ENCODE peak calls at places on chromosome 13, in five cellular contexts. J is AG09319, R is right atrium auricular region, E is AG09309, S is IMR-90. C is an unnamed sample.

GRCh38 chr13:84479656-84480055 is 597.4 kb upstream of the SLITRK1 start:
- DNase-seq in J (no peak), R (no peak), E (no peak), S (peak), C (no peak)

GRCh38 chr13:108915634-108916497 is 286.5 kb downstream of the MYO16 start:
- DNase-seq in J (peak), R (peak), E (peak), S (peak), C (peak)

GRCh38 chr13:101527130-101527529 is 74.7 kb downstream of the ITGBL1 start:
- DNase-seq in J (no peak), R (no peak), E (no peak), S (peak), C (no peak)

GRCh38 chr13:109810761-109811510 is 24.6 kb upstream of the IRS2 start:
- DNase-seq in J (no peak), R (no peak), E (no peak), S (no peak), C (no peak)

GRCh38 chr13:72696590-72696989 is 30.8 kb downstream of the MZT1 start:
- DNase-seq in J (no peak), R (no peak), E (no peak), S (peak), C (no peak)

GRCh38 chr13:31328549-31329229 is 128.9 kb downstream of the B3GLCT start:
- DNase-seq in J (no peak), R (no peak), E (no peak), S (peak), C (no peak)

GRCh38 chr13:104491951-104492350 is 1425.7 kb upstream of the SLC10A2 start:
- DNase-seq in J (no peak), R (no peak), E (no peak), S (no peak), C (no peak)

GRCh38 chr13:99417151-99417820 is 84.0 kb upstream of the TM9SF2 start:
- DNase-seq in J (no peak), R (no peak), E (no peak), S (no peak), C (no peak)

GRCh38 chr13:31207630-31208549 is 8.1 kb downstream of the B3GLCT start:
- DNase-seq in J (peak), R (no peak), E (no peak), S (peak), C (no peak)

GRCh38 chr13:75299206-75299605 is 182.8 kb downstream of the TBC1D4 start:
- DNase-seq in J (no peak), R (no peak), E (no peak), S (no peak), C (peak)

GRCh38 chr13:27830010-27830409 is 37.7 kb downstream of the GSX1 start:
- DNase-seq in J (no peak), R (peak), E (no peak), S (no peak), C (peak)

GRCh38 chr13:43061496-43062280 is 38.3 kb downstream of the DNAJC15 start:
- DNase-seq in J (no peak), R (no peak), E (no peak), S (no peak), C (no peak)
- TF ChIP-seq CTCF in J (no peak), R (no peak), E (no peak), S (no peak), C (no peak)

DNA sequence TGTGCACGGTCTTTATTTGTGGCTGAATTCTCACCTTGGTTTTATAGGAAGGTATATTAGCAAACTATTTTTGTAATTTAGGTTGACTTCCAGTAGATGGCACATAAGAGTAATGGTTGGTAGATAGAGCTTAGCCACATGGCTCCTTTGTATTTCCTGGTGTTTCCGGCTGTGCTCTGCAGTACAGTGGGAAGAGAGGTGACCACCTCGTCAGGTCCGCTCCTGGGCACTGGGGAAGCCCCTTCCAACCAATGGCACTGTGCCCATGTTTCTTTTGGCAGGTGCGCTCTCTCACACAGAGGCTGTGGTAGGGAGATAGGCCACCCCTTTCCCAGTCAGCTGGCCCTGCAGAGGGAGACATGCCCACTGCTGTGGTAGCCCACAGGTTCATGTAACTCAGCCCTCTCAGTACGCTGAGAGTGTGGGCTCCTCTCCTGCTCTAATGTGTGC is 74.3 kb upstream of the ATP12A start:
- DNase-seq in J (no peak), R (no peak), E (peak), S (peak), C (no peak)
- TF ChIP-seq CTCF in J (no peak), R (no peak), E (peak), S (peak), C (no peak)

DNA sequence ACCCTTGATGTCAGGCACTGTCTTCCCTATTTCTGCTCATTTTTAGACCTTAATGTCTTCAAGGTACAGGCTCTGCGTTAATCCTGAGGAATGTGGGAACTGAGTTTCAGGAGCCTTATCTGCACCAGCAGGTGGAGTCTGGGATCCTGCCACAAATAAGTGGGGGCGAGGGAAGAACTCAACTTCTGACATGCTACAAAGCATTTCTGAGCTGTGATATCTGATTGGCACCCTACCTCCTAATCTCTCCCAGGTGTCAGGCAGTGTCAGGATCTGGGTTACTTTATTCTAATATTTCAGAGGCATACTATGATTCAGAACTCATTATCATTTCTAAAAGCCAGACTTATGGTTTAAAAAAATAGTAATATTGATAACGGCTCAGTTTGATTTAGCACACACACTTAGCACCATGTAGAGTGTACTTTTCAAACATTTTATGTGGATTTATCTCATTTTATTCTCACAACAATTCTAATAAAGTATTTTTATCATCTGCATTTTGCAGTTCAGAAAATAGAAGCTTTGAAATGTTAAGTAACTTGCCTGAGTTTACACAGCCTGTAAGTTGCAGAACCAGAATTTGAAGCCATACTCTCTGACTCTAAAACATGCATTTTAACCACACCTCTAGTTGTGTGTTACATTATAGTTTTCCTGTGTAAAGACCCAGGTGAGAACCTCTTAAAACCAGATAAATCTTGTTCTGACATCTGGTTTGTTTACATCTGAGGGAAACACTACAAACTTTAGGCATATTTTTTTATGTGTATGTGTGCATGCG is 358.6 kb downstream of the TDRD3 start:
- DNase-seq in J (no peak), R (no peak), E (no peak), S (no peak), C (no peak)
- TF ChIP-seq CTCF in J (no peak), R (no peak), E (no peak), S (no peak), C (peak)

GRCh38 chr13:110923086-110923485 is 8.2 kb upstream of the ANKRD10 start:
- DNase-seq in J (no peak), R (no peak), E (no peak), S (no peak), C (no peak)
- TF ChIP-seq CTCF in J (no peak), R (no peak), E (no peak), S (no peak), C (no peak)

GRCh38 chr13:43441464-43441863 is 345.3 kb downstream of the ENOX1 start:
- DNase-seq in J (no peak), R (no peak), E (no peak), S (no peak), C (no peak)
- TF ChIP-seq CTCF in J (no peak), R (no peak), E (no peak), S (no peak), C (no peak)

GRCh38 chr13:70613295-70613694 is 505.0 kb upstream of the KLHL1 start:
- DNase-seq in J (no peak), R (no peak), E (no peak), S (no peak), C (no peak)
- TF ChIP-seq CTCF in J (no peak), R (no peak), E (no peak), S (no peak), C (peak)

GRCh38 chr13:81874253-81874652 is 1533.3 kb upstream of the SPRY2 start:
- DNase-seq in J (no peak), R (no peak), E (no peak), S (no peak), C (peak)

GRCh38 chr13:81874681-81875661 is 1534.0 kb upstream of the SPRY2 start:
- DNase-seq in J (no peak), R (no peak), E (no peak), S (no peak), C (no peak)

DNA sequence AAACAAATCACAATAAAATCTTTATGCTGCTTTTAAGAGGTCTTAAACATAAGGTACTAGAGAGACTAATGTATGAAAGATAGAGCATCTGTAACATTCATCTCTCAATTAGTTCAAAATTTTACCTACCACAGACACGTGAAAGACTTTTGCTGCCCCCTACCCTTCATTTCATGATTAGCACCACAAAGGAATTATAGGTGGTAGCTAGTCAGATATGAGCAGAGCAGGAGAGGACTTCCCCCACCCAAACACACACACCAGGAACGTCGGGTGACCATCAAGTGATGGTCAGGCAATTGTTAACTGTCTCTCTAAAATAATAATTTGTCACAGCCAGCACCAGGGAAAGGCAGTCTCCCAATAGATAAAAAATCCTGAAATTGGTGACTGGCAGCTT is 1531.7 kb upstream of the SPRY2 start:
- DNase-seq in J (no peak), R (no peak), E (no peak), S (no peak), C (no peak)
- TF ChIP-seq CTCF in J (no peak), R (no peak), E (no peak), S (no peak), C (peak)

GRCh38 chr13:97912139-97912535 is 41.3 kb upstream of the IPO5 start:
- DNase-seq in J (no peak), R (no peak), E (no peak), S (no peak), C (no peak)

GRCh38 chr13:97914537-97914936 is 38.9 kb upstream of the IPO5 start:
- DNase-seq in J (no peak), R (no peak), E (no peak), S (peak), C (no peak)

GRCh38 chr13:97913206-97913605 is 40.3 kb upstream of the IPO5 start:
- DNase-seq in J (no peak), R (no peak), E (no peak), S (no peak), C (no peak)

GRCh38 chr13:97911311-97912138 is 42.0 kb upstream of the IPO5 start:
- DNase-seq in J (no peak), R (no peak), E (no peak), S (peak), C (peak)
- TF ChIP-seq CTCF in J (peak), R (peak), E (peak), S (peak), C (peak)